ENCODE peak calls at places on chromosomes 13 and 19, in four cellular contexts. O is K562, B is HepG2, N is H1. U is an unnamed sample.

GRCh38 chr13:99431927-99432636 is 69.2 kb upstream of the TM9SF2 start:
- DNase-seq in N (no peak), O (no peak), B (no peak), U (no peak)

GRCh38 chr19:52095172-52096014 is at the start of gene ZNF841:
- DNase-seq in O (peak), B (peak), N (peak), U (peak)

GRCh38 chr13:64556391-64556790 is 2673.7 kb downstream of the PCDH9 start:
- DNase-seq in O (no peak), N (no peak), B (no peak), U (no peak)

GRCh38 chr13:28494861-28495585 is at the start of gene FLT1:
- DNase-seq in O (peak), B (no peak), N (peak), U (no peak)

GRCh38 chr13:79492313-79492798 is 11.4 kb downstream of the NDFIP2 start:
- DNase-seq in N (no peak), B (no peak), O (no peak), U (no peak)

GRCh38 chr13:111468037-111468959 is 147.9 kb downstream of the TEX29 start:
- DNase-seq in B (no peak), O (no peak), N (no peak), U (no peak)

GRCh38 chr19:41505105-41505504 is 62.1 kb downstream of the ERICH4 start:
- DNase-seq in B (no peak), N (no peak), O (no peak), U (no peak)

GRCh38 chr19:50427997-50428425 is 4.7 kb upstream of the MYBPC2 start:
- DNase-seq in N (peak), O (no peak), B (no peak), U (no peak)

GRCh38 chr13:71524245-71525002 is 342.6 kb downstream of the DACH1 start:
- DNase-seq in O (no peak), B (no peak), N (no peak), U (no peak)

GRCh38 chr13:73146705-73147104 is 87.9 kb downstream of the KLF5 start:
- DNase-seq in B (no peak), O (no peak), N (no peak), U (peak)

GRCh38 chr13:49976314-49977258 is 20.3 kb upstream of the TRIM13 start:
- DNase-seq in O (peak), N (no peak), B (peak), U (peak)

GRCh38 chr19:1987197-1988187 is 28.0 kb downstream of the BTBD2 start:
- DNase-seq in N (no peak), B (no peak), O (no peak), U (no peak)

GRCh38 chr13:47220453-47221150 is 323.7 kb upstream of the HTR2A start:
- DNase-seq in N (no peak), B (no peak), O (no peak), U (no peak)
- TF ChIP-seq RNF2 in N (no peak), B (no peak), O (no peak), U (no peak)

DNA sequence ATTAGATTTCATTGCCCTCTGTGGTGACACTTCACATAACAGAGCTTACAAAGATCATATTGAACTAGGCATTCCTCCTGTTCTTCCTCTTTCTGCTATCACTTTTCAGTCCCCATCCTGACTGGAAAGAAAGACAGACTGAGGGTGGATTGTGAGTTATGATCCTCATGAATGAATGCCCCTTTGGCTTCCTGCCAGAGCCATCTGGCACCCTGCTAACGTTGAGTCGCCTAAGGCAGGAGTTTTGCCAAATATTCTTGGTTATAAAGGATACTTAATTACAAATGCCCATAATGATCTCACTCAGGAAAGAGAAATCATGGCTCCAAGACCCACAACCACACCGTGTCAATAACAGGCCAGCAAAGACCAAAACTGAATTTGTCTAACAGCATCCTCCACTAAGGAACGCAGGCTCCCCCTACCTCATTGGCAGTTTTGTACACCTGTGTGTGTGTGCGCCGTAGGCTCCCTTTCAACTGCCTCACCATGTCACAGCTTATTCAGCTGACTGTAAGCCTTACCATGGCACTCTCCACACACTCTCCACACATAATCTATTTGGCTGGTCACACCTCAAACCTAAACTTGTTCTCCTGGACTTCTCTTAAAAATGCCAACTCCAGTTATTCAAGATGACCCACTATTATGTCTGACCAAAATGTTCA is 15.5 kb downstream of the ZNF211 start:
- DNase-seq in N (no peak), O (no peak), B (no peak), U (no peak)
- TF ChIP-seq MAX in N (no peak), O (no peak), B (no peak), U (no peak)

GRCh38 chr19:3656073-3656746 is 29.6 kb upstream of the CACTIN start:
- DNase-seq in O (no peak), N (no peak), B (no peak), U (no peak)

GRCh38 chr19:3653865-3654513 is 27.4 kb upstream of the CACTIN start:
- DNase-seq in B (no peak), O (peak), N (no peak), U (no peak)

GRCh38 chr19:3656747-3657394 is 30.3 kb upstream of the CACTIN start:
- DNase-seq in N (no peak), B (no peak), O (no peak), U (no peak)

GRCh38 chr19:3657395-3657769 is 30.8 kb upstream of the CACTIN start:
- DNase-seq in B (no peak), O (no peak), N (no peak), U (no peak)

DNA sequence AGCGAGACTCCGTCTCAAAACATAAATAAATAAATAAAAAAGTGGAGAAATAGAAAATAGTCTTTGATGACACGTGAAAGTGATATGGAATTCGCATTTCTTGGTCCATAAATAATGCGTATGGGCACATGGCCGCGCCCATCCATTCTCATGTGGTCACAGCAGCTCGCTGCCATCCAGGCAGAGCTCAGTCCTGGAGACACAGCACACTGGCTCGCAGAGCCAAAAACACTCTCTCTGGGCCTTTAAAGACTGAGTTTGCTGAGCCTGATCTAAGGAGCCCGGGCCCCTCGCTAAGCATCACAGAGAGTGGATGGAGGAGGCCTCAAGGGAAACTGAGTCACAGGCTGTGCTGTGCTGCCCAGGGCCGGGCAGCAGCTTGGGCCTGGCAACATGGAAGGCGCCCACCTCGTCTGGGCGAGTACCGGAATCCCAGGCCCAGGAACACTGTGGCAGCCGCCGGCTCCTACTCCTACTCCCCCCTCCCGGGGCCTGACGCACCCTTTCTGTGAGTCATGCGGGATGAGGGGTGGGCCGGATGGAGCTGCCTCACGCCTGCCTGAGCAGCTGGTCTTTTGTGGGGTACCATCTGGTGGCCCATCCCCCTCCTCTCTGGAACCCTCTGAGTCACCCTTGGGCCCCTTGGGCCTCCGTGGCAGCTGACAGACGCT is 28.9 kb upstream of the CACTIN start:
- DNase-seq in O (peak), B (no peak), N (no peak), U (no peak)
- TF ChIP-seq RNF2 in O (no peak), B (no peak), N (no peak), U (no peak)

GRCh38 chr13:75704194-75704941 is 68.2 kb downstream of the LMO7 start:
- DNase-seq in N (no peak), O (no peak), B (no peak), U (peak)
- TF ChIP-seq MAX in N (no peak), O (no peak), B (no peak), U (no peak)

GRCh38 chr19:23403581-23404324 is 8.5 kb upstream of the ZNF91 start:
- DNase-seq in B (peak), N (no peak), O (no peak), U (no peak)

GRCh38 chr19:23404676-23405075 is 9.4 kb upstream of the ZNF91 start:
- DNase-seq in O (no peak), N (no peak), B (no peak), U (no peak)

GRCh38 chr19:23403024-23403423 is 7.8 kb upstream of the ZNF91 start:
- DNase-seq in N (no peak), O (no peak), B (no peak), U (no peak)

GRCh38 chr19:23401086-23401485 is 5.8 kb upstream of the ZNF91 start:
- DNase-seq in B (no peak), N (no peak), O (no peak), U (no peak)

DNA sequence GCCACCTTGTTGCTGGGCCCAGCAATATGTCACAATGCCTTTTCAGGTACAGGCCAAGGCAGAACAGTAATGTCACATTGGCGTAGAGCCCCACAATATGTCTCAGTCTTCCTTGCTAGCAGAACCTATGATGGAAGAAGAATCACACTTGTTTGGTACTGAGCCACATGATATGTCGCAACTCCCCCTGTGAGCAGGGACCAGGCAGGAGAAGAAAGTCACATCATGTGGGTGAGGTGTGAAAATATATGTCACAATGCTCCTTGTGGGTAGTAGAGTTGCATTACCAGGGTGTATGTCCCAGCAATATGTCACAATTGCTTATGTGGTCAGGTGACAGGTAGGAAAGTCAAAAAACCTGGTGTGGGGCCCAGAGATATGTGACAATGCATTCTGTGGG is 7.1 kb upstream of the ZNF91 start:
- DNase-seq in N (no peak), O (no peak), B (no peak), U (no peak)
- TF ChIP-seq RNF2 in N (no peak), O (no peak), B (no peak), U (no peak)

U was measured in A549.